ENCODE peak calls at places on chromosomes 12 and 14, in ten cellular contexts. V, N, D, L, O, Y, F, T, J and H are unnamed samples.

GRCh38 chr12:109625131-109625559 is 51.6 kb downstream of the MVK start:
- DNase-seq in F (no peak), T (no peak), Y (no peak), O (no peak), J (peak; percentile 31), N (no peak), L (no peak), V (peak; percentile 52), D (no peak), H (no peak)

GRCh38 chr12:48004039-48004940 is at the start of gene COL2A1:
- DNase-seq in V (peak; percentile 44), T (no peak), O (peak; percentile 96), D (no peak), L (no peak), Y (no peak), J (no peak), N (no peak), F (no peak), H (no peak)

GRCh38 chr12:79689041-79689476 is 1.7 kb downstream of the PAWR start:
- DNase-seq in N (no peak), D (no peak), F (no peak), L (no peak), Y (no peak), T (no peak), J (no peak), O (no peak), V (no peak), H (no peak)

GRCh38 chr12:105423237-105423636 is 92.7 kb downstream of the C12orf75 start:
- DNase-seq in D (no peak), J (no peak), V (no peak), N (no peak), F (no peak), T (no peak), Y (no peak), L (no peak), O (no peak), H (no peak)

GRCh38 chr12:27595231-27595642 is 71.2 kb downstream of the PPFIBP1 start:
- DNase-seq in T (peak; percentile 60), O (peak; percentile 54), Y (no peak), N (peak; percentile 77), L (peak; percentile 59), F (no peak), D (no peak), V (no peak), J (no peak), H (no peak)

GRCh38 chr12:61282790-61283575 is 977.2 kb upstream of the USP15 start:
- DNase-seq in T (no peak), D (no peak), J (no peak), O (no peak), N (no peak), F (no peak), V (no peak), L (no peak), Y (no peak), H (no peak)

GRCh38 chr14:31777312-31777711 is 216.1 kb downstream of the NUBPL start:
- DNase-seq in D (no peak), J (no peak), T (no peak), O (no peak), L (no peak), Y (no peak), V (no peak), F (no peak), N (no peak), H (no peak)

GRCh38 chr12:103779410-103780092 is 61.5 kb downstream of the NT5DC3 start:
- DNase-seq in D (no peak), O (no peak), N (peak; percentile 58), T (no peak), J (no peak), Y (no peak), L (no peak), F (no peak), V (no peak), H (no peak)

DNA sequence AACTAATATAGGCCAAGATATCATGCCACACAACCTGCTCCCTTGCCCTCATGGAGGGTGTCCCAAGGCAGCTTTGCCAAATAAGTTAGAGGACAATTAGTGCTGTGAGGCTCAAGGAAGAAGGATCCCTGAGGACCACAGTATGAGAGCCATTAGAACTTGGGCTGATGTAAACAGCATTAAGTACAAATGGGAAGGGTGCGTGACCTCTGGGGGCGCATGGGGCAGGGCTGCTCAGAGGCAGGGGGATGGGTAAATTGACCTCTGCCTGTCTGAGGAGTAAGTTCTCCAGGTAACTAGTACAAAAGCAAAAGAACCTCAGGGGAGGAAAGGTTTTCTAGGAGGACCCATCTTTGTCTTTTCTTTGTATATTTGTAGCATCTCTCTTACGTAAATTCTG is 16.2 kb upstream of the VWF start:
- DNase-seq in F (no peak), D (no peak), J (no peak), N (no peak), V (peak; percentile 41), T (no peak), Y (no peak), L (no peak), O (no peak), H (no peak)
- H3K27ac ChIP-seq in F (no peak overlapping the region), D (peak overlapping the region; percentile 78), J (no peak overlapping the region), N (peak overlapping the region; percentile 42), V (peak overlapping the region; percentile 68), T (no peak overlapping the region), Y (no peak overlapping the region), L (no peak overlapping the region), O (no peak overlapping the region), H (no peak overlapping the region)

DNA sequence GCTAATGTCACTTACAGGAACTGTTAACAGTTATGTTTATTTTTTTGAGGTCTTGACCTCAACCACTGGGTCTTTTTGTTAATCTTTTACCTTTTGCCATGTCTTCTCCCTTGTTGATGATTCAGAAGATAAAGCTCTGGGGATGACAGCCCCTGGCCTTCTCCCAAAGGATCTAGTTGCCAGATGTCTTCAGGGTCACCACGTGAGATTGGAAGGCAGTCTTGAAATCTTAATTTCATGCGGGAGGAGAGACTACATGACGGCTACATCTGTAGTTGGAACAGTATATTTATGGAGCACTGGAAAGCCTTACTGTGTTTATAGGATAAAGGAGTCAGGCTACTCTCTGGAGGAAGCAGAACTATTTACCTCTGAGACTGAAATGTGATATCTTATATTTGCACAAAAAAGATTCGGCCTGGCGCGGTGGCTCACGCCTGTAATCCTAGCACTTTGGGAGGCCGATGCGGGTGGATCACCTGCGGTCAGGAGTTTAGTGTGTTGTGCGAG is 5.6 kb downstream of the MLEC start:
- DNase-seq in T (no peak), J (no peak), O (no peak), N (no peak), L (no peak), V (no peak), Y (no peak), D (no peak), F (no peak), H (no peak)
- H3K4me1 ChIP-seq in T (peaks cover 6% of the 10 kb centered on the region), J (peaks cover 7% of the 10 kb centered on the region), O (peaks cover 59% of the 10 kb centered on the region), N (no peaks in the 10 kb centered on the region), L (peaks cover 9% of the 10 kb centered on the region), V (peaks cover 7% of the 10 kb centered on the region), Y (peaks cover 25% of the 10 kb centered on the region), D (peaks cover 15% of the 10 kb centered on the region), F (peaks cover 13% of the 10 kb centered on the region), H (peaks cover 41% of the 10 kb centered on the region)

GRCh38 chr14:69108358-69108757 is 44.6 kb downstream of the DCAF5 start:
- DNase-seq in Y (no peak), D (no peak), T (no peak), O (no peak), L (no peak), J (no peak), F (no peak), N (no peak), V (no peak), H (no peak)

GRCh38 chr14:69107407-69108003 is 45.4 kb downstream of the DCAF5 start:
- DNase-seq in O (no peak), L (peak; percentile 20), F (no peak), V (peak; percentile 51), D (no peak), T (no peak), N (no peak), J (peak; percentile 19), Y (peak; percentile 5), H (peak; percentile 46)

GRCh38 chr14:69106451-69106850 is 46.5 kb downstream of the DCAF5 start:
- DNase-seq in O (no peak), F (no peak), J (no peak), L (no peak), D (no peak), V (no peak), N (no peak), Y (no peak), T (no peak), H (no peak)

GRCh38 chr14:69101331-69101826 is 51.5 kb downstream of the DCAF5 start:
- DNase-seq in D (no peak), T (no peak), J (peak; percentile 37), O (no peak), Y (no peak), V (no peak), N (no peak), L (no peak), F (no peak), H (peak; percentile 13)

DNA sequence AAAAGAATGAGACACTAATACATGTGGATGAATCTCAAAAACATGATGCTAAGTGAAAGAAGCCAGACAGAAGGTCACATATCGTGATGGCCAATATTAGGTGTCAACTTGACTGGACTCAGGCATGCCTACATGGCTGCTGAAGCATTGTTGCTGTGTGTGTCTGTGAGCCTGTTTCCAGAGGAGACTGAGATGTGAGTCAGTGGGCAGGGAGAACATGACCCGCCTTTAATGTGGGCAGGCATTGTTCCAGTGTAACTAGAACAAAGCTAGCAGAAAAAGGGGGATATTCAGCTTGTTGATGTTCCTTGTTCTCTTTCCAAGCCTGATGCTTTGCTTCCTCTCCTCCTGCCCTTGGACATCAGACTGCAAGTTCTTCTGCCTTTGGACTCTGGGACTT is 47.6 kb downstream of the DCAF5 start:
- DNase-seq in L (no peak), V (no peak), D (no peak), Y (no peak), F (no peak), O (no peak), J (no peak), T (no peak), N (no peak), H (no peak)
- H3K27ac ChIP-seq in L (no peak overlapping the region), V (no peak overlapping the region), D (no peak overlapping the region), Y (no peak overlapping the region), F (no peak overlapping the region), O (no peak overlapping the region), J (no peak overlapping the region), T (no peak overlapping the region), N (no peak overlapping the region), H (no peak overlapping the region)

GRCh38 chr14:68948686-68949085 is 30.4 kb downstream of the ACTN1 start:
- DNase-seq in V (no peak), N (peak; percentile 76), O (no peak), Y (no peak), T (peak; percentile 46), D (no peak), J (no peak), F (no peak), L (no peak), H (no peak)

GRCh38 chr14:68951051-68951797 is 27.9 kb downstream of the ACTN1 start:
- DNase-seq in N (peak; percentile 99), F (no peak), L (peak; percentile 87), V (peak; percentile 89), T (peak; percentile 95), Y (no peak), D (peak; percentile 89), J (no peak), O (no peak), H (no peak)

GRCh38 chr14:68949236-68949965 is 29.7 kb downstream of the ACTN1 start:
- DNase-seq in L (no peak), T (peak; percentile 52), O (no peak), Y (no peak), J (no peak), D (no peak), N (no peak), F (no peak), V (no peak), H (no peak)

GRCh38 chr14:68951800-68952540 is 27.1 kb downstream of the ACTN1 start:
- DNase-seq in Y (no peak), L (peak; percentile 45), O (no peak), V (no peak), T (peak; percentile 76), D (no peak), J (no peak), F (no peak), N (peak; percentile 77), H (no peak)

DNA sequence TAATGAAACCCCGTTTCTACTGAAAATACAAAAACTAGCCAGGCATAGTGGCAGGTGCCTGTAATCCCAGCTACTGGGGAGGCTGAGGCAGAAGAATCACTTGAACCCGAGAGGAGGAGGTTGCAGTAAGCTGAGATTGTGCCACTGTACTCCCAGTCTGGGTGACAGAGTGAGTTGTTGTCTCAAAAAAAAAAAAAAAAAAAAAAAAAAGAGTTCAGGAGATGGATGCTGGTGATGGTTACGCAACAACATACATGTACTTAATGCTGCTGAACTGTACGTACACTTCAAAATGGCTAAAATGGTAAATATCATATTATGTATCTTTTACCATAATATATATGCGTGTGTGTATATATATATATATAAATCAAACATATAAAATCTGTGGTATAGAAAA is 29.0 kb downstream of the ACTN1 start:
- DNase-seq in F (no peak), Y (no peak), D (no peak), N (no peak), J (no peak), L (no peak), T (peak; percentile 52), O (no peak), V (no peak), H (no peak)
- H3K4me1 ChIP-seq in F (no peaks in the 10 kb centered on the region), Y (peaks cover 82% of the 10 kb centered on the region), D (peaks cover 40% of the 10 kb centered on the region), N (no peaks in the 10 kb centered on the region), J (peaks cover 31% of the 10 kb centered on the region), L (peaks cover 42% of the 10 kb centered on the region), T (peaks cover 11% of the 10 kb centered on the region), O (no peaks in the 10 kb centered on the region), V (no peaks in the 10 kb centered on the region), H (peaks cover 27% of the 10 kb centered on the region)